ENCODE peak calls at places on chromosomes 3 and 15, in four cellular contexts. O is GM13977, W is NAMALWA, N is foreskin fibroblast. Z is an unnamed sample.
A peak's percentile ranks its signal among the peaks of the same experiment; 100 is the strongest.

GRCh38 chr3:132641837-132642538 is 17.6 kb downstream of the ACAD11 start:
- DNase-seq in N (peak; percentile 34), O (peak; percentile 59), W (peak; percentile 76), Z (peak; percentile 51)

GRCh38 chr3:79339846-79340245 is 428.0 kb downstream of the ROBO1 start:
- DNase-seq in O (no peak), W (no peak), N (no peak), Z (no peak)

GRCh38 chr3:66442254-66443249 is 58.3 kb downstream of the LRIG1 start:
- DNase-seq in W (no peak), N (peak; percentile 79), O (no peak), Z (no peak)

GRCh38 chr3:115680802-115681345 is 57.6 kb downstream of the GAP43 start:
- DNase-seq in N (no peak), O (no peak), W (no peak), Z (no peak)

GRCh38 chr3:127151992-127152391 is 40.9 kb upstream of the PRR23E start:
- DNase-seq in O (no peak), N (peak; percentile 26), W (no peak), Z (no peak)

GRCh38 chr15:53520867-53521525 is 238.5 kb downstream of the WDR72 start:
- DNase-seq in N (no peak), W (no peak), O (no peak), Z (no peak)

GRCh38 chr3:44439499-44440295 is 37.8 kb downstream of the ZNF445 start:
- DNase-seq in N (no peak), W (peak; percentile 49), O (peak; percentile 78), Z (peak; percentile 92)

GRCh38 chr3:187952849-187953248 is 201.1 kb upstream of the LPP start:
- DNase-seq in O (no peak), N (no peak), W (no peak), Z (no peak)

GRCh38 chr3:195015021-195015420 is 255.9 kb downstream of the XXYLT1 start:
- DNase-seq in N (no peak), O (no peak), W (no peak), Z (no peak)

GRCh38 chr3:177744873-177745646 is 547.8 kb upstream of the TBL1XR1 start:
- DNase-seq in O (no peak), W (no peak), N (no peak), Z (no peak)

GRCh38 chr3:11845661-11846060 is 1.0 kb downstream of the TAMM41 start:
- DNase-seq in N (no peak), O (peak; percentile 23), W (peak; percentile 36), Z (peak; percentile 30)

GRCh38 chr3:192275741-192276355 is 451.5 kb downstream of the FGF12 start:
- DNase-seq in O (no peak), N (no peak), W (no peak), Z (no peak)

GRCh38 chr3:133854971-133855370 is 40.7 kb downstream of the RAB6B start:
- DNase-seq in O (no peak), N (no peak), W (no peak), Z (peak; percentile 26)

GRCh38 chr3:87436781-87437543 is 160.6 kb upstream of the POU1F1 start:
- DNase-seq in W (no peak), N (peak; percentile 20), O (no peak), Z (no peak)

GRCh38 chr3:193831495-193832455 is 238.8 kb downstream of the OPA1 start:
- DNase-seq in O (peak; percentile 35), W (peak; percentile 5), N (no peak), Z (peak; percentile 70)

GRCh38 chr3:162175904-162176303 is 679.3 kb downstream of the OTOL1 start:
- DNase-seq in N (no peak), W (no peak), O (no peak), Z (no peak)

GRCh38 chr3:51388286-51389029 is 2.6 kb upstream of the RBM15B start:
- DNase-seq in O (no peak), N (no peak), W (peak; percentile 38), Z (peak; percentile 30)

GRCh38 chr3:158248261-158248660 is 138.4 kb downstream of the RSRC1 start:
- DNase-seq in N (no peak), O (no peak), W (no peak), Z (no peak)

GRCh38 chr3:35944915-35945710 is 305.8 kb downstream of the ARPP21 start:
- DNase-seq in O (no peak), N (peak; percentile 26), W (no peak), Z (no peak)

GRCh38 chr15:55802600-55803376 is 59.8 kb upstream of the PRTG start:
- DNase-seq in O (no peak), W (no peak), N (no peak), Z (no peak)

GRCh38 chr3:146159037-146159436 is 1.9 kb downstream of the PLOD2 start:
- DNase-seq in O (no peak), N (no peak), W (no peak), Z (no peak)

GRCh38 chr3:59726279-59726678 is 676.5 kb upstream of the CFAP20DC start:
- DNase-seq in O (no peak), W (no peak), N (no peak), Z (peak; percentile 31)

GRCh38 chr3:117246771-117247555 is 537.4 kb downstream of the TUSC7 start:
- DNase-seq in W (no peak), O (no peak), N (no peak), Z (no peak)

GRCh38 chr3:80771085-80771484 is 990.4 kb downstream of the GBE1 start:
- DNase-seq in O (no peak), W (peak; percentile 11), N (no peak), Z (no peak)

GRCh38 chr15:83784975-83785374 is 131.1 kb downstream of the ADAMTSL3 start:
- DNase-seq in N (peak; percentile 12), W (no peak), O (no peak), Z (no peak)

GRCh38 chr3:37800022-37800493 is 61.6 kb upstream of the CTDSPL start:
- DNase-seq in W (no peak), O (no peak), N (no peak), Z (peak; percentile 32)

GRCh38 chr3:62439176-62439813 is 65.9 kb upstream of the FEZF2 start:
- DNase-seq in O (no peak), W (no peak), N (no peak), Z (no peak)

GRCh38 chr3:157447026-157447694 is 10.5 kb downstream of the PTX3 start:
- DNase-seq in N (peak; percentile 57), W (peak; percentile 42), O (no peak), Z (no peak)

GRCh38 chr15:80673561-80674244 is 21.4 kb upstream of the ABHD17C start:
- DNase-seq in W (no peak), N (no peak), O (no peak), Z (peak; percentile 11)